ENCODE peak calls at places on chromosomes 13 and 19, in nine cellular contexts. K is activated naive CD4-positive, alpha-beta T cell treated with anti-CD3 and anti-CD28 coated beads, Interleukin-2, amount 50 U/mL, for 72 hours; B is HCT116; P is stimulated activated naive B cell treated with anti-CD40 and anti-IgM and Interleukin-4, amounts not matched to agents 10 μg/mL and 1 μg/mL and 100 μg/mL, for 72 hours; L is left ventricle myocardium superior; S is IMR-90; V is naive thymus-derived CD4-positive, alpha-beta T cell; H is memory B cell; Y is stimulated activated effector memory CD8-positive, alpha-beta T cell treated with anti-CD3 and anti-CD28 coated beads, Interleukin-12 subunit alpha, Interleukin-12 subunit beta, amount 100 ng/mL, for 72 hours. D is an unnamed sample.

GRCh38 chr19:33486936-33487793 is 34.4 kb downstream of the PEPD start:
- ATAC-seq in S (no peak), Y (no peak), V (no peak), L (peak; percentile 71), H (no peak), P (no peak), B (no peak), K (no peak), D (no peak)

GRCh38 chr13:99178636-99179035 is 22.0 kb upstream of the UBAC2 start:
- ATAC-seq in V (peak; percentile 39), H (peak; percentile 65), K (no peak), Y (no peak), P (peak; percentile 22), B (no peak), L (peak; percentile 49), S (no peak), D (no peak)

GRCh38 chr13:24851546-24851945 is 87.6 kb downstream of the RNF17 start:
- ATAC-seq in S (peak; percentile 71), V (no peak), P (no peak), K (no peak), Y (no peak), H (no peak), L (no peak), B (no peak), D (no peak)

GRCh38 chr13:49549289-49549688 is 36.1 kb downstream of the RCBTB1 start:
- ATAC-seq in K (no peak), H (no peak), L (no peak), B (peak; percentile 44), P (no peak), Y (no peak), S (no peak), V (no peak), D (no peak)

GRCh38 chr13:90445179-90445578 is 902.3 kb upstream of the MIR17HG start:
- ATAC-seq in H (no peak), Y (no peak), S (peak; percentile 97), L (peak; percentile 56), P (no peak), V (no peak), B (peak; percentile 75), K (no peak), D (no peak)

GRCh38 chr19:43605875-43606568 is 5.9 kb upstream of the SRRM5 start:
- ATAC-seq in H (no peak), B (no peak), L (no peak), S (no peak), V (no peak), K (no peak), P (no peak), Y (no peak), D (no peak)

GRCh38 chr13:25887962-25888655 is 163.7 kb downstream of the SHISA2 start:
- ATAC-seq in V (peak; percentile 90), P (no peak), Y (no peak), B (no peak), S (no peak), L (no peak), H (peak; percentile 55), K (peak; percentile 17), D (peak; percentile 42)

GRCh38 chr19:2097330-2098327 is 914 bp downstream of the IZUMO4 start:
- ATAC-seq in V (no peak), S (no peak), K (peak; percentile 12), P (peak; percentile 12), B (no peak), H (peak; percentile 6), L (no peak), Y (peak; percentile 1), D (peak; percentile 30)

GRCh38 chr13:98802999-98803666 is 50.7 kb upstream of the SLC15A1 start:
- ATAC-seq in S (peak; percentile 35), Y (no peak), B (no peak), K (no peak), V (no peak), P (no peak), L (no peak), H (no peak), D (no peak)

GRCh38 chr13:68358218-68358817 is 1128.2 kb upstream of the PCDH9 start:
- ATAC-seq in V (no peak), L (no peak), S (no peak), H (no peak), K (no peak), B (no peak), P (no peak), Y (no peak), D (no peak)

D was measured in activated T-helper 17 cell treated with anti-CD3 and anti-CD28 coated beads, Interleukin-2, amount 50 U/mL, for 72 hours.